ENCODE peak calls at places on chromosomes 13 and 19, in ten cellular contexts. B is AG09319; G is mucosa of descending colon; O is NCI-H1417; H is stimulated activated CD4-positive, alpha-beta T cell treated with anti-CD3 and anti-CD28 coated beads, Interleukin-1b, Interleukin-23, amount 100 ng/mL, for 24 hours; Z is NCI-H526; N is brain pericyte; P is ecto neural progenitor cell; I is left cardiac atrium; D is renal cortical epithelial cell. Y is an unnamed sample.
A peak's percentile ranks its signal among the peaks of the same experiment; 100 is the strongest.

GRCh38 chr13:67062160-67062559 is 168.0 kb downstream of the PCDH9 start:
- DNase-seq in B (no peak), G (no peak), O (no peak), H (no peak), Z (no peak), N (no peak), P (no peak), I (no peak), D (no peak), Y (no peak)

GRCh38 chr19:58538257-58539168 is 5.4 kb upstream of the TRIM28 start:
- DNase-seq in B (no peak), G (peak; percentile 46), O (no peak), H (no peak), Z (peak; percentile 89), N (no peak), P (peak; percentile 88), I (peak; percentile 80), D (no peak), Y (no peak)

GRCh38 chr19:31502536-31503170 is 153.4 kb upstream of the TSHZ3 start:
- DNase-seq in B (no peak), G (no peak), O (no peak), H (no peak), Z (no peak), N (no peak), P (peak; percentile 21), I (no peak), D (no peak), Y (no peak)

GRCh38 chr19:9883764-9884163 is 48.6 kb downstream of the PIN1 start:
- DNase-seq in B (no peak), G (no peak), O (no peak), H (no peak), Z (no peak), N (no peak), P (no peak), I (no peak), D (no peak), Y (no peak)

GRCh38 chr19:48194041-48194871 is 23.8 kb downstream of the ZSWIM9 start:
- DNase-seq in B (no peak), G (peak; percentile 26), O (no peak), H (no peak), Z (peak; percentile 33), N (no peak), P (no peak), I (no peak), D (no peak), Y (peak; percentile 42)

GRCh38 chr19:12956446-12957388 is at the start of gene GADD45GIP1:
- DNase-seq in B (peak; percentile 44), G (peak; percentile 84), O (peak; percentile 65), H (peak; percentile 80), Z (peak; percentile 82), N (no peak), P (peak; percentile 83), I (peak; percentile 84), D (no peak), Y (peak; percentile 89)

GRCh38 chr19:55483681-55484361 is 1.2 kb upstream of the NAT14 start:
- DNase-seq in B (no peak), G (no peak), O (no peak), H (no peak), Z (no peak), N (no peak), P (peak; percentile 52), I (no peak), D (no peak), Y (no peak)

GRCh38 chr13:36377822-36378480 is 31.8 kb upstream of the SPART start:
- DNase-seq in B (no peak), G (no peak), O (no peak), H (no peak), Z (no peak), N (no peak), P (no peak), I (no peak), D (no peak), Y (no peak)

GRCh38 chr19:57560049-57560491 is 407 bp upstream of the ZNF550 start:
- DNase-seq in B (no peak), G (no peak), O (no peak), H (no peak), Z (no peak), N (no peak), P (no peak), I (peak; percentile 59), D (peak; percentile 29), Y (no peak)

GRCh38 chr13:41384749-41385503 is 72.4 kb upstream of the RGCC start:
- DNase-seq in B (no peak), G (no peak), O (no peak), H (no peak), Z (peak; percentile 42), N (no peak), P (no peak), I (no peak), D (peak; percentile 12), Y (no peak)

GRCh38 chr13:47484564-47484963 is 516.5 kb downstream of the SUCLA2 start:
- DNase-seq in B (peak; percentile 40), G (no peak), O (no peak), H (no peak), Z (no peak), N (no peak), P (no peak), I (no peak), D (peak; percentile 7), Y (no peak)

GRCh38 chr13:99281811-99282263 is 23.7 kb upstream of the GPR18 start:
- DNase-seq in B (no peak), G (peak; percentile 53), O (no peak), H (no peak), Z (no peak), N (no peak), P (no peak), I (peak; percentile 63), D (peak; percentile 68), Y (peak; percentile 70)

Y was measured in activated CD4-positive, CD25-positive, alpha-beta regulatory T cell treated with anti-CD3 and anti-CD28 coated beads, Interleukin-2, amount 50 U/mL, for 72 hours.